ENCODE peak calls at places on chromosome 5, in five cellular contexts. Q is HepG2, I is HCT116, P is GM12878, S is K562. F is an unnamed sample.

GRCh38 chr5:165863267-165863666 is 2357.8 kb downstream of the MAT2B start:
- DNase-seq in Q (no peak), I (no peak), P (no peak), S (no peak), F (no peak)

GRCh38 chr5:108345541-108346171 is 36.2 kb downstream of the FBXL17 start:
- DNase-seq in Q (peak; percentile 43), I (peak; percentile 13), P (peak; percentile 5), S (peak; percentile 55), F (no peak)

GRCh38 chr5:122500245-122501086 is 188.4 kb downstream of the SNCAIP start:
- DNase-seq in Q (peak; percentile 26), I (peak; percentile 38), P (no peak), S (peak; percentile 51), F (peak; percentile 54)

GRCh38 chr5:16841416-16841815 is 94.7 kb downstream of the MYO10 start:
- DNase-seq in Q (no peak), I (no peak), P (no peak), S (no peak), F (no peak)

GRCh38 chr5:32110081-32110696 is 63.9 kb downstream of the GOLPH3 start:
- DNase-seq in Q (no peak), I (no peak), P (no peak), S (no peak), F (no peak)

GRCh38 chr5:134411228-134411545 is 494 bp downstream of the CDKN2AIPNL start:
- DNase-seq in Q (no peak), I (no peak), P (no peak), S (no peak), F (no peak)

GRCh38 chr5:103829585-103829984 is 267.0 kb upstream of the NUDT12 start:
- DNase-seq in Q (no peak), I (no peak), P (no peak), S (peak; percentile 33), F (peak; percentile 66)

GRCh38 chr5:113044776-113045175 is 68.2 kb downstream of the DCP2 start:
- DNase-seq in Q (no peak), I (no peak), P (no peak), S (no peak), F (no peak)

GRCh38 chr5:157108961-157109360 is at the start of gene HAVCR2:
- DNase-seq in Q (no peak), I (no peak), P (peak; percentile 83), S (no peak), F (no peak)

GRCh38 chr5:60634054-60634453 is 65.9 kb downstream of the DEPDC1B start:
- DNase-seq in Q (no peak), I (no peak), P (no peak), S (no peak), F (no peak)

GRCh38 chr5:56913766-56914165 is 4.4 kb downstream of the SETD9 start:
- DNase-seq in Q (no peak), I (no peak), P (no peak), S (no peak), F (no peak)

GRCh38 chr5:95617057-95617456 is 2.8 kb upstream of the GPR150 start:
- DNase-seq in Q (no peak), I (no peak), P (peak; percentile 73), S (no peak), F (no peak)

GRCh38 chr5:144201578-144201977 is 30.9 kb downstream of the KCTD16 start:
- DNase-seq in Q (no peak), I (no peak), P (no peak), S (peak; percentile 7), F (no peak)

GRCh38 chr5:476102-476813 is 33.3 kb downstream of the EXOC3 start:
- DNase-seq in Q (no peak), I (no peak), P (no peak), S (no peak), F (no peak)
- TF ChIP-seq CTCF in Q (no peak), I (no peak), P (no peak), S (no peak), F (no peak)

GRCh38 chr5:141354900-141355469 is at the start of gene PCDHGA4:
- DNase-seq in Q (no peak), I (no peak), P (no peak), S (no peak), F (no peak)
- H3K9me3 ChIP-seq in Q (peaks cover 18% of the 10 kb centered on the region), I (no peaks in the 10 kb centered on the region), P (peaks cover under 1% of the 10 kb centered on the region), S (no peaks in the 10 kb centered on the region), F (peaks cover 35% of the 10 kb centered on the region)

DNA sequence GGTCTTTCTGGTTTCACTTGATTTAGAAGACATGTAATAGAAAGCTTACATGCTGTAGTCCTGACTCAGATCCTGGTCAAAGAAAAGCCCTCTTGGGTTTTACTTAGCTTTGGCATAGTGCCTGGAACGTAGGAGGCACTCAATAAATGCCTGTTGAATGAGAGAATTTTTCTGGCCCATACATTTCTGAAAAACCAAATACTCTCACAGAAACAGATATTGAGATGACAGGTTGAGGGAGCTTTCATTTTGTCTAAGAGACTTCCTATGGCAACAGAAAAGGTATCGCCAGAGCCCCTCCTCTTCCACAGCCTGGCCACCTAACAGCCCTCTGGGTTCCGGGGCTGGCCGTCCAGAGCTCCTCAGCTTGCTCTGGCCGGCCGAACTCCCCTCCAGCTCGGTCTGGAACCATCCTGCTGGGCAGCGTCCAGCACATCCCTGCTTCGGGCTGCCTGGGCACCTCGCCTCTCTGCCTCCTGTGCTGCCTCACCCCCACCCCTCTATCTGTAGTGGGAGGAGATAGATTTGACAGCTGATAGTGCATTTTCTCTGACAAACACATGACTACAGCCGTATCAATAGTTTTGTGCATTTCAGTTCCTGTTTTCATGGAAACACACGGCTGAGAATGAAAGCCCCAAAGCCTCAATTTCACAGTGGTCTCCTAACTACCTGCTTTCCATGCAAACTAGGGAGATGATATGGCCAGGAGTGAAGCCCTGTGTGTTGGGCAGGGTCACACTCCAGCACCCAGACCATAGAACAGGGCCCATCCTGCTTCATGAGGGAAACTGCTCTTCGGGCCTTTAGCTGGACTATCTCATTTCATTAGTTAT is 1.1 kb downstream of the IL4 start:
- DNase-seq in Q (peak; percentile 24), I (peak; percentile 26), P (peak; percentile 93), S (no peak), F (no peak)
- TF ChIP-seq SP1 in Q (no peak), I (peak; percentile 13), P (peak; percentile 54), S (no peak), F (no peak)

GRCh38 chr5:179875741-179876667 is 17.4 kb upstream of the MRNIP start:
- DNase-seq in Q (no peak), I (no peak), P (no peak), S (no peak), F (no peak)
- TF ChIP-seq CTCF in Q (no peak), I (no peak), P (no peak), S (no peak), F (no peak)

DNA sequence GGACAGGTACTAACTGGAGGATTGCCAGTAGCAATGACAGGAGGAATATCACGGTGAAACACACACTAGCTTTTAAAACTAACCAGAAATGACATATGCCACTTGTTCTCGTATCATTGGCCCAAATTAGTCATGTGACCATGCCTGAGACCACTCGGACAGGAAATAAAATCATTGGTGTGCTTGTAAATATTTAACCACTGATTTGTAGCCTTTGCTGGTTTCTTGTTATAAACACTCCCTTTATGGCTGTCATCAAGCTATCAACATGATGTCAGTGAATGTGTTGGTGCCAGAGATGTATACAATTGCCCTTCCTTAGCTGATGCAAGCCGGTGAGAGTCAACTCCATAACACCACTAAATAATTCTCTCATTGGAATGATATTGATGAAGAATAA is 123.7 kb upstream of the ANKH start:
- DNase-seq in Q (no peak), I (no peak), P (no peak), S (no peak), F (no peak)
- H3K9me3 ChIP-seq in Q (peaks cover 5% of the 10 kb centered on the region), I (no peaks in the 10 kb centered on the region), P (peaks cover 6% of the 10 kb centered on the region), S (no peaks in the 10 kb centered on the region), F (peaks cover 4% of the 10 kb centered on the region)